ENCODE peak calls at places on chromosomes 2 and 18, in nine cellular contexts. I is A549; W is mucosa of descending colon; Y is naive thymus-derived CD4-positive, alpha-beta T cell; J is left ventricle myocardium inferior; R is cardiac muscle cell; M is SJCRH30; G is mammary epithelial cell; V is adipocyte. C is an unnamed sample. For H3K4me1 and H3K9me3, the result is how much of the 10 kb centered on the place peaks cover.

GRCh38 chr2:30031184-30031583 is 109.8 kb upstream of the ALK start:
- DNase-seq in V (no peak), W (no peak), J (no peak), R (no peak), Y (no peak), G (no peak), M (no peak), I (no peak), C (no peak)

GRCh38 chr2:16308816-16309215 is 356.8 kb downstream of the CYRIA start:
- DNase-seq in J (no peak), Y (no peak), M (no peak), V (no peak), W (no peak), R (no peak), G (no peak), I (no peak), C (peak)

GRCh38 chr18:55998071-55998522 is 410.1 kb upstream of the TCF4 start:
- DNase-seq in J (no peak), G (peak), W (no peak), M (peak), Y (no peak), I (no peak), R (peak), V (peak), C (peak)

GRCh38 chr2:238114851-238115660 is 14.9 kb downstream of the ESPNL start:
- DNase-seq in G (no peak), J (peak), I (no peak), R (no peak), W (peak), M (no peak), V (no peak), Y (no peak), C (no peak)

GRCh38 chr2:20042531-20042930 is 8.9 kb downstream of the LAPTM4A start:
- DNase-seq in J (no peak), W (no peak), I (no peak), R (no peak), M (no peak), V (no peak), Y (no peak), G (no peak), C (no peak)

GRCh38 chr2:158391876-158392275 is 64.7 kb downstream of the CCDC148 start:
- DNase-seq in G (peak), I (peak), M (no peak), Y (no peak), J (no peak), R (no peak), V (no peak), W (no peak), C (no peak)

GRCh38 chr2:102736607-102737409 is 25.0 kb upstream of the TMEM182 start:
- DNase-seq in W (peak), Y (peak), R (peak), M (peak), V (peak), G (peak), I (peak), J (peak), C (peak)

GRCh38 chr2:240586919-240587800 is 626 bp downstream of the CAPN10 start:
- DNase-seq in Y (peak), J (peak), M (peak), V (peak), R (peak), I (no peak), W (peak), G (peak), C (no peak)

GRCh38 chr2:47666332-47666731 is 116.6 kb upstream of the MSH6 start:
- DNase-seq in I (no peak), G (no peak), V (no peak), Y (no peak), W (no peak), M (no peak), J (no peak), R (no peak), C (no peak)

GRCh38 chr2:162067596-162067995 is 6.4 kb downstream of the DPP4 start:
- DNase-seq in R (no peak), V (no peak), Y (no peak), W (no peak), G (no peak), M (no peak), I (no peak), J (no peak), C (no peak)

GRCh38 chr18:60812921-60813320 is 440.3 kb upstream of the MC4R start:
- DNase-seq in J (no peak), M (no peak), G (no peak), Y (no peak), I (no peak), W (no peak), R (no peak), V (peak), C (no peak)

GRCh38 chr2:61512768-61513398 is 25.3 kb downstream of the XPO1 start:
- DNase-seq in M (no peak), V (no peak), W (peak), G (no peak), J (no peak), R (no peak), Y (no peak), I (no peak), C (no peak)

GRCh38 chr2:226888971-226889370 is 53.1 kb downstream of the RHBDD1 start:
- DNase-seq in G (no peak), W (no peak), M (no peak), R (no peak), I (no peak), J (no peak), Y (no peak), V (peak), C (no peak)

GRCh38 chr2:151664520-151664919 is 69.8 kb downstream of the NEB start:
- DNase-seq in G (no peak), M (no peak), V (no peak), Y (no peak), W (no peak), R (no peak), I (no peak), J (no peak), C (no peak)

GRCh38 chr2:120611961-120612360 is 123.7 kb upstream of the GLI2 start:
- DNase-seq in J (peak), V (no peak), I (no peak), R (no peak), G (no peak), M (no peak), Y (no peak), W (no peak), C (no peak)

GRCh38 chr2:128270306-128271185 is 48.1 kb downstream of the HS6ST1 start:
- DNase-seq in V (no peak), W (no peak), J (no peak), M (no peak), R (no peak), Y (no peak), G (no peak), I (no peak), C (no peak)

GRCh38 chr2:51032748-51033355 is 920 bp upstream of the NRXN1 start:
- DNase-seq in J (no peak), G (no peak), I (no peak), V (no peak), Y (no peak), M (no peak), R (no peak), W (no peak), C (no peak)

GRCh38 chr18:9117980-9118841 is 15.7 kb downstream of the NDUFV2 start:
- DNase-seq in W (no peak), M (no peak), Y (no peak), J (no peak), G (peak), R (no peak), I (no peak), V (no peak), C (no peak)

GRCh38 chr18:38931754-38932050 is 1366.1 kb upstream of the CELF4 start:
- DNase-seq in M (no peak), Y (no peak), J (no peak), G (no peak), I (no peak), W (no peak), V (no peak), R (no peak), C (no peak)

GRCh38 chr2:159098374-159098773 is 129.9 kb downstream of the TANC1 start:
- DNase-seq in I (peak), R (no peak), V (peak), M (no peak), W (no peak), J (no peak), G (no peak), Y (no peak), C (no peak)

GRCh38 chr2:37641582-37642111 is 29.8 kb downstream of the CDC42EP3 start:
- DNase-seq in V (peak), W (no peak), Y (no peak), G (no peak), R (no peak), J (no peak), I (no peak), M (no peak), C (peak)

DNA sequence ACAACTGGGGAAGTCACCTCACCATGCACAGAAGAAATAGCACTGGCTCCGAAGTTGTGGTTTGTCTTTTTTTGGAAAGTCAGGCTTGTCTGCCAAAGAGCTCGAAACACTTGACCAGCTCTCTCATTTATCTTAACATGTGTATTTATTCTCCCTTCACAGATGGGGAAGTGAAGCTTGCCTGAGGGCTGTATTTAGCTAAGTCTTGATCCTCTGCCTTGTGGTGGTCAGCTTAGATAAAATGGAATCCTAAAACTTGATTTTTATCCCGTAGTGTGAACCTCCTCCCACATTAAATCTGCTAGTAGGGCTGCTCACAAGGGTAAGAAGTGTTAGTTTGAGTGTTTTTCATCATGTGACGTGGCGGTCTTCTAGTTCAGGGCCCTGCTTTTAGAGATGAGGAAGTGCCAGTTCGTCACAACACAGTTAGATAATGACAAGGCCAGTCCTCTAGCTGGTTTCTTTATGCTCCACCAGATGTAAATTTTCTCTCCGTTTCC is 89.7 kb downstream of the TMEM247 start:
- DNase-seq in G (no peak), R (peak), W (no peak), Y (no peak), M (peak), I (no peak), V (no peak), J (no peak), C (no peak)
- H3K4me1 ChIP-seq in G (under half), R (half or more), W (under half), Y (under half), M (under half), I (under half), V (under half), J (half or more), C (under half)

GRCh38 chr18:31979714-31980113 is 36.8 kb upstream of the TRAPPC8 start:
- DNase-seq in V (no peak), G (no peak), I (no peak), W (no peak), R (no peak), J (no peak), Y (no peak), M (no peak), C (no peak)

GRCh38 chr18:31983976-31984375 is 34.6 kb upstream of the RNF125 start:
- DNase-seq in M (no peak), J (no peak), W (no peak), G (no peak), Y (no peak), V (no peak), I (no peak), R (no peak), C (no peak)

GRCh38 chr18:31978616-31979015 is 35.7 kb upstream of the TRAPPC8 start:
- DNase-seq in M (no peak), V (no peak), R (no peak), I (no peak), Y (no peak), J (no peak), W (no peak), G (no peak), C (no peak)

GRCh38 chr18:31983020-31983419 is 35.6 kb upstream of the RNF125 start:
- DNase-seq in M (no peak), W (no peak), I (no peak), J (peak), R (no peak), Y (no peak), G (no peak), V (no peak), C (no peak)

GRCh38 chr18:31980863-31981262 is 37.8 kb upstream of the RNF125 start:
- DNase-seq in W (no peak), Y (no peak), R (no peak), G (no peak), M (no peak), I (no peak), V (no peak), J (no peak), C (no peak)
- H3K4me3 ChIP-seq in W (no peak), Y (no peak), R (no peak), G (no peak), M (no peak), I (no peak), V (no peak), J (no peak), C (no peak)

DNA sequence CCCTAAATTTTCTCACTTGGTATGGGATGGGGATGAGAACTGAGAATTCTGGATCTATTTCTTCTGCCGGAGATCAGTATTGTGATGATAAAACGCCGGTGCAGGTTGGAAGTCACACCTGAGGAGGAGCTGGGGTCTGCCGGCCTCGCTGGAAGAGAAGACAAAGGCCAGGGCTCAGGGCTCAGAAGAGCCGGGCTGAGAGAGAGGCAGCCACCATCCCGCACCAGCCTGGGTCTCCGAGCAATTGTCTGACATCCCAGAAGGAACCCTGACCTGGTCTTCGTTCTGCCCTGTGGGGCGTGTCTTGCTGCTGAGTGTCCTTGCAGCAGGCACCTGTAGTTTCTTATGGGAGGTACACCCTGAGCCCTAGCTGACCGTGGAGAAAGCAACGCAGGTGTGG is 31.4 kb upstream of the SALL3 start:
- DNase-seq in R (no peak), V (no peak), W (no peak), M (no peak), Y (no peak), G (no peak), J (no peak), I (no peak), C (no peak)
- H3K9me3 ChIP-seq in R (under half), V (under half), W (under half), M (under half), Y (under half), G (under half), J (under half), I (under half), C (under half)

GRCh38 chr2:224027070-224027469 is 12.0 kb downstream of the SERPINE2 start:
- DNase-seq in G (no peak), Y (no peak), V (no peak), R (no peak), W (no peak), I (no peak), J (no peak), M (no peak), C (no peak)

GRCh38 chr2:224032283-224032682 is 6.8 kb downstream of the SERPINE2 start:
- DNase-seq in W (no peak), Y (no peak), J (no peak), G (no peak), R (peak), M (no peak), V (no peak), I (no peak), C (no peak)

GRCh38 chr2:224031358-224031970 is 7.6 kb downstream of the SERPINE2 start:
- DNase-seq in Y (no peak), J (no peak), G (no peak), I (peak), M (no peak), W (no peak), V (no peak), R (no peak), C (peak)

GRCh38 chr2:224027912-224028311 is 11.2 kb downstream of the SERPINE2 start:
- DNase-seq in G (no peak), I (no peak), W (no peak), R (peak), Y (no peak), J (no peak), V (no peak), M (no peak), C (no peak)

DNA sequence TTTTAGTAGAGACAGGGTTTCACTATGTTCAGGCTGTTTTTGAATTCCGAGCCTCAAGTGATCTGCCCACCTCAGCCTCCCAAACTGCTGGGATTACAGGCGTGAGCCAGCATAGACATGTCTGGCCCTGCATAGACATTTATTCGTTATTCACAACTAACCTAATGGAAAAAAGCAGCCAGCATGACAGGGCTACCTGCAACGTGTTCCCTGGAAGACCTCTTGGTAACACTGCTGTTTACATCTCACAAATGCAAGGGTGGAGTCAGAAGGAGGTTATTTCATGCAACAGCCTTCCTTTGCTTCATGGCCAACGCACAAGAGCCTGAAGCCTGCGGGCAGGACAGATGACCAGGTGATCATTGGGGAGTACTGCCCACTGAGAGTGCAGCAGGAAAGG is 9.2 kb downstream of the SERPINE2 start:
- DNase-seq in W (no peak), I (no peak), R (no peak), V (no peak), J (no peak), G (peak), M (no peak), Y (no peak), C (no peak)
- H3K4me1 ChIP-seq in W (under half), I (under half), R (under half), V (under half), J (under half), G (under half), M (under half), Y (under half), C (under half)

GRCh38 chr2:86441789-86442641 is 844 bp downstream of the KDM3A start:
- DNase-seq in I (peak), G (peak), M (peak), V (peak), Y (peak), W (peak), R (peak), J (peak), C (peak)

GRCh38 chr2:86442642-86443005 is 1.5 kb downstream of the KDM3A start:
- DNase-seq in W (peak), J (peak), V (peak), M (peak), I (peak), R (peak), Y (peak), G (peak), C (peak)

GRCh38 chr2:86441392-86441788 is 219 bp downstream of the KDM3A start:
- DNase-seq in W (no peak), J (no peak), G (no peak), Y (no peak), R (no peak), M (no peak), I (no peak), V (no peak), C (no peak)

GRCh38 chr2:86440631-86441391 is at the start of gene KDM3A:
- DNase-seq in V (peak), M (peak), J (peak), I (peak), Y (peak), G (peak), R (peak), W (peak), C (peak)

DNA sequence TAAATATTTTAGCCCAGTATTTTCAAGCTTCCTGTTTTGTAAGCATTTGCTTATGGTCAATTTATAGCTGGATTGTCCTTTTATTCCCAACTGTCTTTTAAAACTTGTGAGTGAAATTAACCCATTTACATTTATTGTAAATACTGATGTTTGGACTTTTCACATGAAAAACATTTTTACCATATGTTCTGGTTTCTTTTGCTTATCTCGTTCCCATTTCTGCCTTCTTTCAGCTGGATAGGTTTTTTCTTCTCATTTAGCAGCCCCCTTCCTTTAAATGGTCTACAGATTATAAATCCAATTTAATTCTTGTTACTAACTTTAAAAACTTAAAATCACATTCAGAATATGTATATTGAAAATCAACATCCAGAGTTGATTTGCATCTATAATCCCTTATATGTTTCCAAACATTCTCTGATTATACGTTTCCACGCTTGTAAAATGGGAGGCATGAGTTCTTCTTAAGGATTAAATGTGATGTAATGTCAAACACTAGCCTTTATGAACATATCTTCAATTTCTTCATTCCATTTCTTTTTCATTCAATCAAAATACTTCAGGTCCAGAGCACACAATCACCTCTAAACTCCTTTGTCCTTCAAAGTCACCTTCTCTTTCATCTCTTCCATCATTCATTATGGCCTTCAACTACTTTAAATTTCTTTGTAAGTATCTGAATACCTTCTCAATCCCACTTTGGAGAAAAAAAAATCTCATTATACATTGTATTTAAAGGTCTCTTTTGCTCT is 1.1 kb upstream of the KDM3A start:
- DNase-seq in G (no peak), J (no peak), W (no peak), Y (no peak), R (no peak), I (peak), V (no peak), M (peak), C (no peak)
- H3K4me3 ChIP-seq in G (no peak), J (peak), W (no peak), Y (peak), R (no peak), I (peak), V (peak), M (peak), C (no peak)

C was measured in BE2C.